ENCODE peak calls at places on chromosomes 11 and 22, in six cellular contexts. A, H, Q, U, S and F are unnamed samples.

GRCh38 chr11:47395225-47396048 is 13.0 kb upstream of the SLC39A13 start:
- DNase-seq in A (no peak), H (no peak), Q (no peak), U (no peak), S (no peak), F (no peak)

GRCh38 chr11:93648168-93648567 is 13.3 kb upstream of the CEP295 start:
- DNase-seq in A (no peak), H (peak; percentile 25), Q (peak; percentile 13), U (no peak), S (no peak), F (no peak)

GRCh38 chr22:46815559-46815895 is 53.1 kb downstream of the TBC1D22A start:
- DNase-seq in A (no peak), H (no peak), Q (no peak), U (no peak), S (no peak), F (no peak)

GRCh38 chr11:128687321-128687720 is 6.6 kb upstream of the FLI1 start:
- DNase-seq in A (no peak), H (peak; percentile 25), Q (no peak), U (no peak), S (no peak), F (no peak)

GRCh38 chr22:19663286-19663815 is 51.0 kb upstream of the SEPTIN5 start:
- DNase-seq in A (no peak), H (peak; percentile 57), Q (peak; percentile 88), U (no peak), S (no peak), F (no peak)

GRCh38 chr11:84541711-84542340 is 1085.3 kb downstream of the DLG2 start:
- DNase-seq in A (no peak), H (no peak), Q (peak; percentile 73), U (no peak), S (no peak), F (no peak)

GRCh38 chr11:130592056-130592455 is 143.6 kb downstream of the ADAMTS15 start:
- DNase-seq in A (no peak), H (no peak), Q (peak; percentile 62), U (no peak), S (no peak), F (no peak)

GRCh38 chr11:5380740-5381342 is 2.8 kb upstream of the OR51M1 start:
- DNase-seq in A (peak; percentile 20), H (peak; percentile 71), Q (peak; percentile 49), U (peak; percentile 58), S (peak; percentile 68), F (peak; percentile 56)

GRCh38 chr11:9815486-9816136 is 151.7 kb downstream of the SWAP70 start:
- DNase-seq in A (no peak), H (peak; percentile 60), Q (peak; percentile 88), U (no peak), S (no peak), F (no peak)

GRCh38 chr11:119340335-119341221 is at the start of gene C1QTNF5:
- DNase-seq in A (no peak), H (peak; percentile 74), Q (peak; percentile 71), U (no peak), S (no peak), F (no peak)

GRCh38 chr11:104765401-104765800 is 132.9 kb downstream of the CASP12 start:
- DNase-seq in A (no peak), H (no peak), Q (no peak), U (no peak), S (no peak), F (no peak)

GRCh38 chr11:134248910-134249480 is 4.2 kb downstream of the THYN1 start:
- DNase-seq in A (no peak), H (peak; percentile 34), Q (no peak), U (no peak), S (no peak), F (no peak)

GRCh38 chr22:21937821-21938070 is 14.9 kb downstream of the PPM1F start:
- DNase-seq in A (no peak), H (no peak), Q (peak; percentile 91), U (no peak), S (no peak), F (no peak)

GRCh38 chr22:41820447-41820846 is 12.5 kb upstream of the SREBF2 start:
- DNase-seq in A (no peak), H (no peak), Q (no peak), U (no peak), S (no peak), F (no peak)

GRCh38 chr11:75626692-75627536 is 41.9 kb downstream of the MAP6 start:
- DNase-seq in A (no peak), H (peak; percentile 37), Q (peak; percentile 48), U (no peak), S (no peak), F (no peak)

GRCh38 chr11:9607511-9607899 is 34.0 kb downstream of the WEE1 start:
- DNase-seq in A (no peak), H (no peak), Q (no peak), U (no peak), S (no peak), F (no peak)

GRCh38 chr22:47599753-47600152 is 837.3 kb downstream of the TBC1D22A start:
- DNase-seq in A (no peak), H (no peak), Q (no peak), U (no peak), S (no peak), F (no peak)

GRCh38 chr11:10044618-10045017 is 249.4 kb downstream of the SBF2 start:
- DNase-seq in A (no peak), H (no peak), Q (peak; percentile 43), U (no peak), S (no peak), F (no peak)

GRCh38 chr22:26527574-26528465 is 15.5 kb upstream of the TFIP11 start:
- DNase-seq in A (no peak), H (no peak), Q (no peak), U (no peak), S (peak; percentile 23), F (no peak)

GRCh38 chr11:65003282-65003681 is 6.5 kb upstream of the BATF2 start:
- DNase-seq in A (no peak), H (peak; percentile 31), Q (peak; percentile 39), U (no peak), S (no peak), F (no peak)

GRCh38 chr11:57614234-57614772 is 16.8 kb downstream of the SERPING1 start:
- DNase-seq in A (no peak), H (no peak), Q (no peak), U (no peak), S (no peak), F (no peak)

GRCh38 chr11:64864473-64865285 is 13.7 kb downstream of the EHD1 start:
- DNase-seq in A (no peak), H (peak; percentile 94), Q (peak; percentile 98), U (no peak), S (no peak), F (no peak)

GRCh38 chr11:65060913-65061408 is 2.6 kb upstream of the NAALADL1 start:
- DNase-seq in A (no peak), H (peak; percentile 37), Q (peak; percentile 8), U (no peak), S (no peak), F (no peak)

GRCh38 chr11:84384637-84385227 is 1098.6 kb upstream of the CCDC90B start:
- DNase-seq in A (no peak), H (peak; percentile 32), Q (peak; percentile 30), U (peak; percentile 39), S (peak; percentile 68), F (peak; percentile 38)

GRCh38 chr22:27588915-27589314 is 212.6 kb downstream of the MN1 start:
- DNase-seq in A (no peak), H (no peak), Q (no peak), U (no peak), S (no peak), F (no peak)

GRCh38 chr11:16001899-16002426 is 354.4 kb downstream of the SOX6 start:
- DNase-seq in A (no peak), H (peak; percentile 94), Q (peak; percentile 98), U (peak; percentile 18), S (peak; percentile 83), F (no peak)

GRCh38 chr11:94525933-94526332 is 13.7 kb downstream of the C11orf97 start:
- DNase-seq in A (no peak), H (peak; percentile 50), Q (peak; percentile 79), U (peak; percentile 5), S (peak; percentile 67), F (no peak)

GRCh38 chr11:134882671-134883318 is 470.8 kb upstream of the B3GAT1 start:
- DNase-seq in A (no peak), H (no peak), Q (no peak), U (no peak), S (no peak), F (no peak)

GRCh38 chr11:69926376-69927050 is 107.3 kb upstream of the FGF3 start:
- DNase-seq in A (no peak), H (no peak), Q (no peak), U (no peak), S (no peak), F (no peak)

GRCh38 chr22:43592470-43592869 is 180.7 kb downstream of the MPPED1 start:
- DNase-seq in A (no peak), H (no peak), Q (no peak), U (peak; percentile 20), S (peak; percentile 15), F (peak; percentile 16)

GRCh38 chr11:119852741-119853140 is 123.7 kb upstream of the NECTIN1 start:
- DNase-seq in A (no peak), H (no peak), Q (no peak), U (no peak), S (no peak), F (no peak)